ENCODE peak calls at places on chromosomes 1 and 21, in seven cellular contexts. C is fibroblast of lung, V is spleen, H is mucosa of descending colon, Y is esophagus squamous epithelium, Z is heart left ventricle, R is OCI-LY7. P is an unnamed sample.

GRCh38 chr1:37887986-37888700 is 28.8 kb upstream of the MTF1 start:
- DNase-seq in C (no peak), R (no peak), Z (no peak), H (no peak), V (no peak), Y (no peak), P (no peak)

GRCh38 chr1:18597159-18598042 is 33.2 kb upstream of the PAX7 start:
- DNase-seq in R (peak; percentile 51), C (peak; percentile 39), H (peak; percentile 69), Z (peak; percentile 50), Y (no peak), V (peak; percentile 83), P (no peak)

GRCh38 chr1:18038051-18038450 is 69.5 kb upstream of the IGSF21 start:
- DNase-seq in V (no peak), C (no peak), H (no peak), Y (no peak), Z (no peak), R (no peak), P (no peak)

GRCh38 chr21:35231115-35231514 is 182.0 kb upstream of the RUNX1 start:
- DNase-seq in R (peak; percentile 69), Z (no peak), C (no peak), V (no peak), Y (no peak), H (no peak), P (no peak)

GRCh38 chr1:155970531-155971167 is 7.7 kb downstream of the ARHGEF2 start:
- DNase-seq in C (peak; percentile 85), H (peak; percentile 63), Y (no peak), Z (peak; percentile 84), V (peak; percentile 94), R (peak; percentile 67), P (peak; percentile 68)

GRCh38 chr1:55632906-55633305 is 417.7 kb upstream of the USP24 start:
- DNase-seq in Y (no peak), Z (no peak), R (no peak), C (peak; percentile 68), H (no peak), V (no peak), P (no peak)

GRCh38 chr21:28523367-28523766 is 469.3 kb downstream of the LTN1 start:
- DNase-seq in V (no peak), C (peak; percentile 44), Z (no peak), Y (no peak), R (no peak), H (no peak), P (no peak)

GRCh38 chr1:27406354-27406665 is 13.9 kb downstream of the GPR3 start:
- DNase-seq in H (no peak), Z (no peak), Y (no peak), V (no peak), R (no peak), C (no peak), P (no peak)

GRCh38 chr1:3774503-3775247 is 2.1 kb downstream of the SMIM1 start:
- DNase-seq in C (no peak), V (no peak), Y (no peak), H (no peak), R (no peak), Z (no peak), P (no peak)

GRCh38 chr21:37849703-37850102 is 66.6 kb downstream of the KCNJ6 start:
- DNase-seq in H (no peak), Z (no peak), C (peak; percentile 44), V (no peak), R (no peak), Y (no peak), P (no peak)

GRCh38 chr1:48182441-48182840 is 40.1 kb upstream of the SLC5A9 start:
- DNase-seq in Z (no peak), R (peak; percentile 22), C (no peak), Y (no peak), H (no peak), V (no peak), P (no peak)

GRCh38 chr1:153598309-153599172 is 14.4 kb downstream of the S100A16 start:
- DNase-seq in V (peak; percentile 85), Z (no peak), H (no peak), R (peak; percentile 98), Y (no peak), C (peak; percentile 58), P (no peak)

GRCh38 chr21:29638138-29638537 is 301.7 kb downstream of the GRIK1 start:
- DNase-seq in C (no peak), V (no peak), Y (no peak), H (no peak), R (no peak), Z (no peak), P (no peak)

GRCh38 chr1:247387500-247387899 is 28.5 kb upstream of the NLRP3 start:
- DNase-seq in R (no peak), V (no peak), Z (no peak), H (no peak), Y (no peak), C (no peak), P (no peak)

GRCh38 chr21:17921579-17922530 is 102.7 kb upstream of the C21orf91 start:
- DNase-seq in H (no peak), V (no peak), Y (no peak), R (no peak), Z (no peak), C (peak; percentile 85), P (no peak)

GRCh38 chr1:174469687-174470086 is 21.9 kb downstream of the GPR52 start:
- DNase-seq in Y (no peak), Z (no peak), C (no peak), H (no peak), V (no peak), R (no peak), P (no peak)

GRCh38 chr1:210232524-210233215 is at the start of gene SERTAD4:
- DNase-seq in R (no peak), C (no peak), H (peak; percentile 65), V (no peak), Z (peak; percentile 48), Y (no peak), P (no peak)

GRCh38 chr1:51154776-51155175 is 52.7 kb downstream of the C1orf185 start:
- DNase-seq in C (no peak), R (no peak), H (no peak), Z (no peak), Y (no peak), V (no peak), P (no peak)

GRCh38 chr1:2344744-2345296 is 46.5 kb downstream of the MORN1 start:
- DNase-seq in R (no peak), V (peak; percentile 40), C (no peak), Z (peak; percentile 9), H (peak; percentile 3), Y (no peak), P (no peak)

GRCh38 chr1:232571523-232571922 is 58.4 kb downstream of the SIPA1L2 start:
- DNase-seq in R (peak; percentile 79), C (peak; percentile 21), Z (no peak), H (no peak), Y (no peak), V (no peak), P (no peak)

GRCh38 chr1:184118051-184118450 is 66.5 kb downstream of the TSEN15 start:
- DNase-seq in C (peak; percentile 98), Y (no peak), H (no peak), Z (no peak), R (no peak), V (no peak), P (no peak)

GRCh38 chr1:54169068-54169467 is 16.3 kb upstream of the CDCP2 start:
- DNase-seq in V (no peak), Z (no peak), Y (no peak), C (no peak), H (no peak), R (no peak), P (no peak)

GRCh38 chr1:17404034-17404671 is 32.2 kb downstream of the PADI6 start:
- DNase-seq in R (no peak), H (no peak), C (no peak), V (no peak), Z (no peak), Y (no peak), P (no peak)

GRCh38 chr1:111538343-111539035 is 35.1 kb upstream of the ADORA3 start:
- DNase-seq in H (no peak), C (peak; percentile 60), V (no peak), Z (no peak), Y (no peak), R (no peak), P (no peak)
- TF ChIP-seq CTCF in H (no peak), C (no peak), V (no peak), Z (no peak), Y (no peak), R (no peak), P (no peak)

DNA sequence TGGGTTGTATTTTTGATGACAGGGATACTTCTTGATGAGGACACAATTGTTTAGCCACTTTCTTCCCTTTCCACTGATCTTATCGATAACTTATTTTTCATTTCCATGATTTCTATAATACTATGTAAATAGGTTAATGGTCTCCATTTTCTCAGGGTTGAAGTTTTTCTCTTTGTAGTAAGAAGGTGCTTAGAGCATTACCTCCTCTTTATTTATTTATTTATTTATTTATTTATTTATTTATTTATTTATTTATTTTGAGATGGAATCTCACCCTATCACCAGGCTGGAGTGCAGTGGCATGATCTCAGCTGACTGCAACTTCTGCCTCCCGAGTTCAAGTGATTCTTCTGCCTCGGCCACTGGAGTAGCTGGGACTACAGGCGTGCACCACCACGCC is 70.4 kb downstream of the UBE4B start:
- DNase-seq in H (no peak), R (no peak), Z (no peak), C (no peak), Y (no peak), V (no peak), P (no peak)
- H3K36me3 ChIP-seq in H (peaks cover 8% of the 10 kb centered on the region), R (peaks cover 47% of the 10 kb centered on the region), Z (peaks cover 83% of the 10 kb centered on the region), C (peaks cover 11% of the 10 kb centered on the region), Y (peaks cover 88% of the 10 kb centered on the region), V (peaks cover 52% of the 10 kb centered on the region), P (peaks cover 33% of the 10 kb centered on the region)

GRCh38 chr1:45843474-45843905 is 40.1 kb downstream of the MAST2 start:
- DNase-seq in Z (no peak), C (peak; percentile 74), H (no peak), Y (no peak), R (peak; percentile 61), V (no peak), P (no peak)
- TF ChIP-seq CTCF in Z (no peak), C (no peak), H (no peak), Y (no peak), R (peak; percentile 87), V (no peak), P (no peak)

DNA sequence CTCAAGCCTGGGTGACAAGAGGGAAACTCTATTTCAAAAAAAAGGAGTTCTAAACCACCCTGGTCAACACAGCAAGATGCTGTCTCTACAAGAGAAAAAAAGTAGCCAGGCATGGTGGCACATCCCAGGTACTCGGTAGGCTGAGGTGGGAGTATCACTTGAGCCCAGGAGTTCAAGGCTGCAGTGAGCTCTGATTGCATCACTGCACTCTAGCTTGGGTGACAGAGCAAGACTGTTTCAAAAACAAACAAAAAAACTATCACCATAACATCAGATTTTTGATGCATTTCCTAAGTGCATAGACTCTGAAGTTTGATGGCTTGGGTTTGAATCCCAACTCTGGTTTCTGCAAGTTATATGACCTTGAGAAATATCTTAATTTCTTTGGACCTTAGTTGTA is 9.6 kb downstream of the ELOA start:
- DNase-seq in Z (no peak), H (no peak), Y (no peak), R (no peak), C (no peak), V (no peak), P (no peak)
- H3K36me3 ChIP-seq in Z (peaks cover 79% of the 10 kb centered on the region), H (peaks cover 33% of the 10 kb centered on the region), Y (peaks cover 91% of the 10 kb centered on the region), R (peaks cover 95% of the 10 kb centered on the region), C (peaks cover 38% of the 10 kb centered on the region), V (peaks cover 82% of the 10 kb centered on the region), P (peaks cover 77% of the 10 kb centered on the region)

GRCh38 chr1:159205225-159205624 is 550 bp downstream of the ACKR1 start:
- DNase-seq in R (no peak), Z (no peak), V (no peak), Y (no peak), H (no peak), C (no peak), P (no peak)
- TF ChIP-seq CTCF in R (no peak), Z (no peak), V (no peak), Y (no peak), H (no peak), C (no peak), P (no peak)